ENCODE peak calls at places on chromosomes 3 and 15, in seven cellular contexts. U is H9, E is mesendoderm, C is IMR-90, W is trophoblast cell, A is mesenchymal stem cell, V is H1. D is an unnamed sample.

GRCh38 chr3:62724503-62724902 is 150.7 kb downstream of the CADPS start:
- DNase-seq in U (no peak), E (no peak), C (no peak), W (no peak), A (no peak), V (no peak), D (no peak)

GRCh38 chr3:58214484-58215316 is 3.9 kb upstream of the DNASE1L3 start:
- DNase-seq in U (peak; percentile 47), E (peak; percentile 70), C (peak; percentile 42), W (peak; percentile 93), A (peak; percentile 33), V (no peak), D (no peak)

GRCh38 chr3:140859592-140860336 is 81.9 kb upstream of the SLC25A36 start:
- DNase-seq in U (no peak), E (no peak), C (no peak), W (no peak), A (no peak), V (no peak), D (no peak)

GRCh38 chr3:25040739-25041138 is 387.3 kb upstream of the RARB start:
- DNase-seq in U (no peak), E (no peak), C (no peak), W (no peak), A (no peak), V (no peak), D (no peak)

GRCh38 chr3:42704136-42704841 is 1.7 kb upstream of the HHATL start:
- DNase-seq in U (no peak), E (no peak), C (no peak), W (no peak), A (no peak), V (peak; percentile 42), D (no peak)

GRCh38 chr3:46695177-46695961 is 1.9 kb upstream of the ALS2CL start:
- DNase-seq in U (peak; percentile 84), E (peak; percentile 85), C (no peak), W (peak; percentile 26), A (no peak), V (peak; percentile 78), D (no peak)

GRCh38 chr3:6743067-6743720 is 117.7 kb upstream of the GRM7 start:
- DNase-seq in U (no peak), E (no peak), C (no peak), W (no peak), A (no peak), V (no peak), D (no peak)

GRCh38 chr3:175346573-175347356 is 487.6 kb downstream of the NAALADL2 start:
- DNase-seq in U (no peak), E (no peak), C (peak; percentile 95), W (no peak), A (peak; percentile 82), V (no peak), D (no peak)

GRCh38 chr3:193997228-193998192 is 138.4 kb upstream of the HES1 start:
- DNase-seq in U (no peak), E (no peak), C (no peak), W (no peak), A (peak; percentile 32), V (no peak), D (no peak)

GRCh38 chr15:81229596-81229995 is 32.9 kb downstream of the IL16 start:
- DNase-seq in U (no peak), E (no peak), C (no peak), W (no peak), A (no peak), V (no peak), D (no peak)

GRCh38 chr15:101436526-101436925 is 53.0 kb downstream of the PCSK6 start:
- DNase-seq in U (no peak), E (no peak), C (no peak), W (no peak), A (no peak), V (peak; percentile 23), D (no peak)

GRCh38 chr3:48476426-48477053 is 27.4 kb downstream of the SHISA5 start:
- DNase-seq in U (no peak), E (no peak), C (no peak), W (no peak), A (no peak), V (no peak), D (no peak)

GRCh38 chr3:159765025-159765859 is 223.4 kb upstream of the IL12A start:
- DNase-seq in U (peak; percentile 72), E (peak; percentile 92), C (peak; percentile 98), W (peak; percentile 92), A (peak; percentile 98), V (peak; percentile 67), D (peak; percentile 56)

GRCh38 chr15:68564173-68564572 is 14.6 kb upstream of the CORO2B start:
- DNase-seq in U (no peak), E (no peak), C (no peak), W (no peak), A (no peak), V (no peak), D (no peak)

GRCh38 chr15:46041907-46042306 is 407.1 kb downstream of the SQOR start:
- DNase-seq in U (no peak), E (no peak), C (no peak), W (no peak), A (no peak), V (no peak), D (no peak)

GRCh38 chr15:66713843-66714508 is 11.9 kb downstream of the SMAD6 start:
- DNase-seq in U (no peak), E (no peak), C (no peak), W (no peak), A (no peak), V (no peak), D (no peak)

DNA sequence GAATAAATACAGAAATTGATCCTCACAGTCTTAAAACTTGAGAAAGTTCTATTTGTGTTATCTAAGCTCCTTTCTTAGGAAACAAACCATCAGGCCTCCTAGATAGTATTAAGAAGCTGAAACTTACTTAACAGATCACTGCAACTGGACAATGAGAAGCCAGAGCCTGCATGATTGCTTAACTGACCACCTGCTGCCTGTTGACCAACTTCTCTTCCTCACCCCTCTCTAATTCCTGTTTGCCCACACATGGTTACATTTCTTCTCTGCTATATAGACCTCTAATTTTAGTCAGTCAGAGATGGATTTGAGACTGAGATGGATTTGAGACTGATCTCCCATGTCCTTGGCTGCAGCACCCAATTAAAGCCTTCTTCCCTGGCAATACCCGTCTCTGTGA is 13.5 kb downstream of the CCPG1 start:
- DNase-seq in U (no peak), E (no peak), C (peak; percentile 7), W (no peak), A (peak; percentile 19), V (no peak), D (no peak)
- H3K18ac ChIP-seq in U (no peak overlapping the region), E (no peak overlapping the region), C (no peak overlapping the region), W (no peak overlapping the region), A (no peak overlapping the region), V (no peak overlapping the region), D (no peak overlapping the region)

DNA sequence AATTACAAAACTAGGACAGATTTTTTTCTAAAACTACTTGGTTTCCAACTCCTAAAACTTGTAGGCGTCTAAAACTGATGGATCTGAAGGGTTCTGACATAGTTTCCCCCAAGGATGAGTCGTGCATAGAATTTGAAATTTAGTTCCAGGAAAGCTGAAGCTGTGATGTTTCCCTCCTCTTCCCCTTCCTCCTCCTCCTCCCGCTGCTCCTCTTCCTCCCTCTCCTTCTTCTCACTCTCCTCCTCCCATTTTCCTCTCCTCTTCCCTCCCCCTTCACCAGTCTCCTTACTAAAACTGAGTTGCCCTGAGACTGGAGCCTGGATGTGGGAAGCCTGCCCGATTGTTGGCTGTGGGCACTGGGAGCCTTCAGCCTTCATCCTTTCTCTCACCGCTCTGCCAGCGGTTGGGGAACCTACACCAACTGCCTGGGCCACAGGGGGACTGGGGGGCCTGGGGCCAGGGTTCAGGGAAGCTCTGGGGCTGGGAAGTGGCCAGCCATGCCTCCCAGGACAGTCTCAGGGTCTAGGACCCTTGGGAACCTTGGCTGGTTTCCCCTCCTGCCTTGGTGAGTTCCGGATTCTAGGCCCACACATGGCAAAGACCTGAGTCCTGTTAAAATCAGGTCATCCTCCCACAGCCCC is 73.9 kb upstream of the SLC6A11 start:
- DNase-seq in U (no peak), E (no peak), C (no peak), W (no peak), A (no peak), V (no peak), D (no peak)
- H3K18ac ChIP-seq in U (no peak overlapping the region), E (no peak overlapping the region), C (no peak overlapping the region), W (no peak overlapping the region), A (no peak overlapping the region), V (no peak overlapping the region), D (peak overlapping the region; percentile 22)

GRCh38 chr15:78767331-78767951 is 43.8 kb downstream of the ADAMTS7 start:
- DNase-seq in U (no peak), E (no peak), C (no peak), W (no peak), A (no peak), V (no peak), D (no peak)
- H3K18ac ChIP-seq in U (no peak overlapping the region), E (no peak overlapping the region), C (no peak overlapping the region), W (no peak overlapping the region), A (no peak overlapping the region), V (peak overlapping the region; percentile 51), D (no peak overlapping the region)

GRCh38 chr15:59227021-59227420 is 20.4 kb downstream of the LDHAL6B start:
- DNase-seq in U (no peak), E (no peak), C (no peak), W (peak; percentile 81), A (no peak), V (peak; percentile 28), D (no peak)
- H3K18ac ChIP-seq in U (no peak overlapping the region), E (no peak overlapping the region), C (no peak overlapping the region), W (no peak overlapping the region), A (no peak overlapping the region), V (no peak overlapping the region), D (no peak overlapping the region)

D was measured in neuronal stem cell.